ENCODE peak calls at places on chromosomes 1 and 21, in six cellular contexts. E is mesendoderm, H is trophoblast cell, S is mesenchymal stem cell, R is IMR-90, M is H1. Z is an unnamed sample.

GRCh38 chr1:54487571-54488050 is 60.4 kb upstream of the ACOT11 start:
- DNase-seq in E (no peak), H (no peak), S (no peak), R (no peak), M (no peak), Z (no peak)

GRCh38 chr1:84598418-84598817 is 24.2 kb upstream of the CTBS start:
- DNase-seq in E (no peak), H (no peak), S (peak; percentile 46), R (peak; percentile 57), M (no peak), Z (no peak)

GRCh38 chr1:201396859-201397464 is 2.2 kb downstream of the LAD1 start:
- DNase-seq in E (no peak), H (peak; percentile 27), S (no peak), R (no peak), M (no peak), Z (no peak)

GRCh38 chr1:108551157-108551862 is 8.6 kb upstream of the EEIG2 start:
- DNase-seq in E (peak; percentile 19), H (no peak), S (no peak), R (no peak), M (no peak), Z (no peak)

GRCh38 chr1:21124846-21125245 is 51.9 kb downstream of the EIF4G3 start:
- DNase-seq in E (no peak), H (no peak), S (peak; percentile 85), R (peak; percentile 73), M (no peak), Z (no peak)

GRCh38 chr1:204320413-204320812 is 39.3 kb downstream of the PLEKHA6 start:
- DNase-seq in E (peak; percentile 64), H (peak; percentile 88), S (peak; percentile 94), R (peak; percentile 91), M (no peak), Z (no peak)

GRCh38 chr1:230463326-230463725 is 37.2 kb upstream of the PGBD5 start:
- DNase-seq in E (no peak), H (no peak), S (no peak), R (no peak), M (no peak), Z (no peak)

GRCh38 chr1:21673277-21673780 is 4.2 kb upstream of the RAP1GAP start:
- DNase-seq in E (no peak), H (no peak), S (peak; percentile 30), R (peak; percentile 25), M (no peak), Z (no peak)

GRCh38 chr1:61887076-61887867 is 145.0 kb downstream of the PATJ start:
- DNase-seq in E (no peak), H (no peak), S (no peak), R (no peak), M (no peak), Z (no peak)

GRCh38 chr1:182408435-182409070 is 8.1 kb upstream of the TEDDM1 start:
- DNase-seq in E (peak; percentile 38), H (no peak), S (no peak), R (no peak), M (no peak), Z (no peak)

GRCh38 chr1:209506101-209506500 is 77.4 kb upstream of the CAMK1G start:
- DNase-seq in E (peak; percentile 66), H (no peak), S (no peak), R (no peak), M (no peak), Z (no peak)

GRCh38 chr1:185017966-185018365 is 27.4 kb upstream of the RNF2 start:
- DNase-seq in E (no peak), H (peak; percentile 32), S (no peak), R (no peak), M (no peak), Z (no peak)

GRCh38 chr21:31203371-31204054 is 140.5 kb downstream of the TIAM1 start:
- DNase-seq in E (no peak), H (no peak), S (no peak), R (peak; percentile 40), M (no peak), Z (no peak)

GRCh38 chr21:14771587-14771986 is 225.5 kb upstream of the SAMSN1 start:
- DNase-seq in E (no peak), H (no peak), S (no peak), R (no peak), M (no peak), Z (no peak)

GRCh38 chr21:27024316-27024715 is 57.4 kb upstream of the ADAMTS5 start:
- DNase-seq in E (peak; percentile 56), H (peak; percentile 51), S (peak; percentile 14), R (peak; percentile 71), M (no peak), Z (no peak)

GRCh38 chr1:116243673-116244101 is 129.4 kb upstream of the ATP1A1 start:
- DNase-seq in E (no peak), H (no peak), S (no peak), R (no peak), M (no peak), Z (no peak)

GRCh38 chr1:220732621-220733020 is 15.5 kb upstream of the MTARC2 start:
- DNase-seq in E (peak; percentile 10), H (no peak), S (no peak), R (no peak), M (no peak), Z (no peak)

GRCh38 chr1:18948913-18949688 is 7.4 kb downstream of the IFFO2 start:
- DNase-seq in E (no peak), H (no peak), S (peak; percentile 82), R (peak; percentile 71), M (no peak), Z (no peak)

GRCh38 chr1:85998105-85998504 is 158.5 kb downstream of the COL24A1 start:
- DNase-seq in E (no peak), H (no peak), S (no peak), R (peak; percentile 39), M (no peak), Z (no peak)

GRCh38 chr1:78331799-78332198 is 159.0 kb upstream of the PTGFR start:
- DNase-seq in E (no peak), H (no peak), S (no peak), R (no peak), M (no peak), Z (no peak)

GRCh38 chr1:7552402-7552801 is 218.7 kb upstream of the VAMP3 start:
- DNase-seq in E (no peak), H (no peak), S (peak; percentile 70), R (peak; percentile 52), M (no peak), Z (no peak)

GRCh38 chr1:233639611-233640010 is 25.7 kb downstream of the KCNK1 start:
- DNase-seq in E (no peak), H (no peak), S (no peak), R (peak; percentile 9), M (no peak), Z (no peak)

GRCh38 chr1:233632436-233632835 is 18.5 kb downstream of the KCNK1 start:
- DNase-seq in E (no peak), H (no peak), S (no peak), R (no peak), M (no peak), Z (no peak)

GRCh38 chr1:233635765-233636502 is 22.0 kb downstream of the KCNK1 start:
- DNase-seq in E (peak; percentile 97), H (peak; percentile 58), S (no peak), R (peak; percentile 62), M (no peak), Z (no peak)

GRCh38 chr1:233638513-233638912 is 24.6 kb downstream of the KCNK1 start:
- DNase-seq in E (no peak), H (no peak), S (no peak), R (no peak), M (no peak), Z (no peak)

DNA sequence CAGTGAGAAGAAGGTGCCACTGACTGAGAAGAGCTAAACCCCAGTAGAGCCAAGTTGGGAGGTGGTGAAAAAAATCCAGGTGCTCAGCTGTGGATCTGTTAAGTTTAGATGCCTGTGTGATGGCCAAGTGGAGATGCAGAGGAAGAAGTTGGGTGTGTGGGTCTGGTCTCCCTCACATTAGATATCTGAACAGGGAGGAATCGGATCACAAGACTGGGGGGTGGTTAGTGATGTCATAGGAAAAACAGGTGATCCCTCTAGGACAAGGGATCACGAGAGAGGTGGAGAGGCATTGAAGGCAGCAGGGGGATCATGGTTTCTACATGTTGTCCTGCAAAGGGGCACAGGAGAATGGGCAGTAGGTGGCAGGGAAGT is 22.6 kb downstream of the KCNK1 start:
- DNase-seq in E (no peak), H (no peak), S (no peak), R (no peak), M (no peak), Z (no peak)
- H2BK120ac ChIP-seq in E (no peak overlapping the region), H (no peak overlapping the region), S (no peak overlapping the region), R (no peak overlapping the region), M (no peak overlapping the region), Z (no peak overlapping the region)

GRCh38 chr1:165828103-165828558 is 717 bp downstream of the UCK2 start:
- DNase-seq in E (peak; percentile 60), H (peak; percentile 12), S (peak; percentile 51), R (peak; percentile 30), M (no peak), Z (peak; percentile 36)
- H3K4ac ChIP-seq in E (peak overlapping the region; percentile 81), H (peak overlapping the region; percentile 82), S (peak overlapping the region; percentile 67), R (peak overlapping the region; percentile 88), M (no peak overlapping the region), Z (peak overlapping the region; percentile 56)

GRCh38 chr1:159011701-159012100 is 2.0 kb downstream of the IFI16 start:
- DNase-seq in E (no peak), H (no peak), S (no peak), R (no peak), M (no peak), Z (no peak)

GRCh38 chr1:159012495-159012894 is 2.8 kb downstream of the IFI16 start:
- DNase-seq in E (no peak), H (no peak), S (peak; percentile 54), R (peak; percentile 24), M (no peak), Z (no peak)

GRCh38 chr1:159014003-159014571 is 4.4 kb downstream of the IFI16 start:
- DNase-seq in E (no peak), H (no peak), S (no peak), R (no peak), M (no peak), Z (no peak)

GRCh38 chr1:159014851-159015250 is 5.1 kb downstream of the IFI16 start:
- DNase-seq in E (no peak), H (no peak), S (no peak), R (no peak), M (no peak), Z (no peak)

DNA sequence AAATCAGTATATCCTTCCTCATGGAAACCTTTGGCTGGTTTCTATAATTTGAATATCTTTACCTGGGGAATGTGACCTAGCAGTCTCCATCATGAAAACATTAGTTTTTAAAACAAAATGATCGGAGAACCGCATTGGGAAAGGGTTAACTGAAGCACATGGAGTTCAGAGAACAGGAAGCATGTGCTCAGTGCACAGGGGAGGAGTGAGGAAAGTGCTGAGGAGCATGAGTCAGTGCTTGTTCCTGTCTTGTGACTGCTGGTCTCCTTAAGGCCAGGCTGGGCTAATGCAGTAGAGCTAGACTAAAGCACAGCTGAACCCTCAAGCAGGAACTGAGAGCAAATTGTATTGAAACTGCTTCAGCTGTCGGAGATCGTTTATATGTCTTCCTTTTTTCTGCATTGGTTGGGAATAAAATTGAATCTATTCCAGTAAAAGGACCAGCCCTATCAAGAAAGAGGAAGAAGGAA is 5.8 kb downstream of the IFI16 start:
- DNase-seq in E (peak; percentile 74), H (peak; percentile 38), S (peak; percentile 93), R (peak; percentile 94), M (no peak), Z (no peak)
- H3K4me3 ChIP-seq in E (no peak overlapping the region), H (no peak overlapping the region), S (no peak overlapping the region), R (no peak overlapping the region), M (no peak overlapping the region), Z (no peak overlapping the region)

DNA sequence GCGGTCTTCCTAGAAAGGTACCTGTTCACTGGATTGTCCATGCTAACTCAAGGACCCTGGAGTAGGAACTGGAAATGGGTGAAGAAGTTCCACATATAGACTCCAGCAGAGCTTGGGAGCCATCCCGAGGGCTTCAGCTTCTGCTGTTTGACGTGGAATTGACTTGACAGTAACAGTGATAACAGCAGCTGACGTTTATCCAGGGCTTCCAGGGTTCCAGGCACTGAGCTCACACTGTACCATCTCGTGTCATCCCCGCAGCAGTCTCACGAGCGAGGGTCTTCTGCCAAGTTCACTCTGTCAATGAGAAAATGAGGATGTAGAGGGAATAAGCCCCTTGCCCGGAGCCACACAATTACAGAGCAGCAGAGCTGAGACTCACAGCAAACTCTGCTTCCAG is 447.7 kb downstream of the SIPA1L2 start:
- DNase-seq in E (no peak), H (no peak), S (no peak), R (no peak), M (no peak), Z (no peak)
- H2BK120ac ChIP-seq in E (no peak overlapping the region), H (no peak overlapping the region), S (no peak overlapping the region), R (no peak overlapping the region), M (no peak overlapping the region), Z (no peak overlapping the region)

Z was measured in neuronal stem cell.